ENCODE peak calls at places on chromosomes 5 and 9, in seven cellular contexts. H is B cell, V is heart left ventricle, E is PC-3, B is HFF-Myc, X is foreskin fibroblast, G is nephron progenitor cell. W is an unnamed sample.

GRCh38 chr5:110510146-110510545 is 216.3 kb downstream of the TMEM232 start:
- DNase-seq in H (no peak), B (no peak), G (no peak), V (no peak), X (no peak), E (no peak), W (no peak)

GRCh38 chr5:31645420-31646081 is 6.6 kb downstream of the PDZD2 start:
- DNase-seq in V (peak), X (no peak), B (no peak), H (no peak), E (no peak), G (no peak), W (no peak)

GRCh38 chr5:407051-407450 is 35.9 kb upstream of the EXOC3 start:
- DNase-seq in X (no peak), G (no peak), E (peak), V (no peak), H (no peak), B (no peak), W (no peak)

GRCh38 chr9:16092627-16093091 is 539.8 kb downstream of the CCDC171 start:
- DNase-seq in V (peak), G (peak), H (no peak), X (no peak), B (no peak), E (no peak), W (no peak)

GRCh38 chr9:98909935-98910334 is 33.8 kb upstream of the COL15A1 start:
- DNase-seq in G (no peak), X (no peak), V (no peak), H (no peak), B (no peak), E (no peak), W (no peak)

GRCh38 chr9:124133752-124134151 is 122.2 kb downstream of the LHX2 start:
- DNase-seq in E (peak), H (peak), V (peak), G (peak), B (no peak), X (peak), W (no peak)

GRCh38 chr5:126000533-126000932 is 422.7 kb upstream of the GRAMD2B start:
- DNase-seq in G (no peak), H (no peak), B (no peak), X (no peak), E (no peak), V (no peak), W (no peak)

GRCh38 chr9:137349471-137350033 is 47.5 kb upstream of the NRARP start:
- DNase-seq in E (no peak), V (no peak), G (no peak), B (no peak), H (no peak), X (no peak), W (no peak)

GRCh38 chr5:145941096-145941676 is 4.8 kb downstream of the SH3RF2 start:
- DNase-seq in B (no peak), G (no peak), X (no peak), E (peak), H (no peak), V (no peak), W (no peak)

GRCh38 chr9:130352586-130353285 is 87.2 kb downstream of the HMCN2 start:
- DNase-seq in X (no peak), V (no peak), G (no peak), E (peak), B (no peak), H (no peak), W (no peak)

GRCh38 chr5:38922199-38922598 is 76.4 kb downstream of the OSMR start:
- DNase-seq in E (peak), H (peak), X (peak), V (no peak), G (peak), B (no peak), W (no peak)

GRCh38 chr5:116661419-116661818 is 86.8 kb upstream of the SEMA6A start:
- DNase-seq in G (no peak), V (no peak), E (no peak), X (no peak), H (no peak), B (no peak), W (no peak)

GRCh38 chr5:173802670-173803165 is 85.4 kb upstream of the CPEB4 start:
- DNase-seq in V (no peak), G (no peak), X (peak), B (no peak), H (no peak), E (peak), W (no peak)

DNA sequence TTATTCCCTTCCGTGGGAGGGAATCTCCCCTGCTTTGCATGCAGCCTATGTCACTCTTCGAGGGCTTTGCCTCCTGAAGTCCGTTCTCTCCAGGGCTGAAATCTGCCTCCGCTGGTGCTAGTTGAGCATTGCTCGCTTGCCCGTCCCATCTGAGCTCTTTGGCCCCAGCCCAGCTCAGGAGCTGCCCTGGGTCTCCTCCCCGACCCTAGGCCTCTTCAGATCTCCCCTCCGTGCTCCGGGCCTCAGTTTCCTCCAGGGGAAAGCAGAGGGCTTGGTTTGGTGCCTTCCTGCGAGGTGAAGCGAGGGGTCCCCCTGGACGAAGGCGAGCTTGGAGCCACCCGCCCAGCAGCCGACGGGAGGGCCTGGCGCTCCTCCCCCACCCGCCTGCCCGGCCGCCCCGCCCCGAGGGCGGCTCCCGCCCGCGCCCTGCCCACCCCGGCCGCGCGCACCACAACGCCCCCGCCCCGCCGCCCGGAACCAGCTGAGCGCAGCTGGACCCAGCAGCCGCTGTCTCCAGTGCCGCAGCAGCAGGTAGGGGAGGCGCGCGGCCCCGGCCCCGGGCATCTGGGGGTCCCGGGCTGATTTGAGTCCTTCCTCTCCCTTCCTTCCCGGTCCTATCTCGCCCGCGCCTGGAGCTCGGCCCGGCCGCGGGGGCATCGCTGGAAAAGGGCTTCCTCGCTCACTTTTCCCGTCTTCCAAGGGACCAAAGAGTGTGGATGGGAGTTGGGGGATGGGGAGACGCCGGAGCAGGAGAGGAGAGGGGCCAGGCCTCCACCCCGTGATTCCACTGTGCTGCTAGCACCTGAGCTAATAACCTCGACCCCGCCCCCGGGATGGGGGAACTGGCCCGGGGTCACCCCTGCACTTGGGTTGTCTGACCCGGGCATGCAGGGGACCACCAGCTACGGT is at the start of gene GSN:
- DNase-seq in V (peak), E (peak), X (peak), H (peak), B (no peak), G (peak), W (peak)
- TF ChIP-seq CTCF in V (no peak), E (no peak), X (no peak), H (no peak), B (no peak), G (no peak), W (peak)

GRCh38 chr5:11494340-11494739 is 409.9 kb downstream of the CTNND2 start:
- DNase-seq in G (no peak), X (no peak), H (no peak), E (peak), V (no peak), B (no peak), W (no peak)
- TF ChIP-seq CTCF in G (peak), X (peak), H (no peak), E (peak), V (peak), B (no peak), W (peak)

DNA sequence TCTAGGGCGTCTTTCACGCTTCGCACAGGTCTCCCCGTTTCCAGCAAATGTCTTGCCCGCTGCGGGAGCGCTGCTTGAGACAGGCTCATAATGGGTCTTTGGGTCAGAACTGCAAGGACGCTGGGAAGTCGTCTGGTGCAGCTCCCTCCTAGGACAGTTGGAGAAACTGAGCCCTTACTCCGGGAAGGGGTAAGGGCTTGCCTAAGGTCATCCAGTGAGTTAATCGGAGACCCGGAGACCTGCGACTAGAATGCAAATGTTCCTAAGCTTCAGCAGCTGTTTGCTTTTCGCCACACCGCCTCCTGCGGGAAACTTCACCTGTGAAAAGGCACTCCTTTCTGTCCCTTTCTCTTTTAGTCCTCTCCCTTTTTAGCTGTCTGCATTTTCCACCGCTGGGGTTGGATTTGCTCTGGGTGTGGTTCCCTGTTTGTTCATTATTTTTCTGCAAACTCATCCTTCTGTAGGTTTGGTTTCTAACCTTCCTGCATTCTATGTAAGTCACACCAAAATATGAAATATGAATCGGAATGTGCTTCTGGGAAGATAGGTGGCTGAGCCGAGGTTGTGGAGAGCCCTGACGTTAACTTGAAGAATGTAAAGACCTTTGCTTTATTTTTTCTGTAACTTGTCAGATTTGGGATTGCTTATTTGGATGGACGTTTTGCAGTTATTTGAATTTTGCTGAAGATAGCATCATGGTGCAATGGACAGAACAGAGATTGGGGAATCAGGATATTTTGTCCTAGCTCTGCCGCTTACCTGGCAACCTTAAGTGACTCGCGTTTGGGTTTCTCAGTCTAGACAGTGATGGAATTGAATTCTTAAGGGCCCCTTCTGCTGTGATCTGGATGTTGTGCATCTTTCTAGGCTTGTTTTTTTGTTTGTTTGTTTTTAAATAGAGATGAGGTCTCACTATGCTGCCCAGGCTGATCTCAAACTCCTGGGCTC is 909 bp downstream of the SLC36A1 start:
- DNase-seq in E (peak), V (no peak), H (peak), B (no peak), X (no peak), G (peak), W (no peak)
- TF ChIP-seq CTCF in E (peak), V (no peak), H (no peak), B (peak), X (no peak), G (peak), W (peak)

GRCh38 chr5:19319252-19319651 is 668.7 kb downstream of the CDH18 start:
- DNase-seq in X (no peak), B (no peak), H (no peak), E (no peak), G (no peak), V (no peak), W (no peak)

GRCh38 chr5:19314840-19315239 is 673.2 kb downstream of the CDH18 start:
- DNase-seq in H (no peak), V (no peak), E (peak), B (no peak), X (no peak), G (no peak), W (no peak)
- TF ChIP-seq CTCF in H (no peak), V (no peak), E (peak), B (no peak), X (no peak), G (no peak), W (no peak)

GRCh38 chr5:89893546-89893945 is 516.0 kb downstream of the CETN3 start:
- DNase-seq in E (no peak), X (no peak), G (no peak), H (no peak), V (no peak), B (no peak), W (no peak)
- TF ChIP-seq CTCF in E (no peak), X (no peak), G (no peak), H (no peak), V (no peak), B (no peak), W (no peak)

DNA sequence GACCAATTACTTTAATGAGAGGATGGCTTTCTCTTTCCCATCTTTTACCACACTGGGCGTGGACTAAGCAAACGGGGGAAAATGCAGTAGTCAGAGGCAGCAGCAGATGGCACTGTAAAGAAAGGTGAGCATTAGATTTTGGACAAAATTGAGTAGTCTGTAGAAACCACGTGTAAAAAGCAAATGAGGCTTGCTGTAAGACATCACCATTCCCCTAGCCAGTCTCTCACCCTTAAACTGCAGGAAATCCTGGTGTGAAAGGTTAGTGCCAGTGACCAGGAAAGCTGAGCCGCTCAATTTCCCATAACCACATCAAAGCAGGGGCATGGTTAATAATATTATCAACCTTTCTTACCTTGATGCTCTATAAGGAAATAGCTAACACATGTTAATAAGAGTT is 31.8 kb downstream of the SPATA31C2 start:
- DNase-seq in X (peak), E (peak), V (no peak), G (no peak), H (no peak), B (no peak), W (no peak)
- TF ChIP-seq CTCF in X (peak), E (peak), V (no peak), G (peak), H (no peak), B (peak), W (peak)

DNA sequence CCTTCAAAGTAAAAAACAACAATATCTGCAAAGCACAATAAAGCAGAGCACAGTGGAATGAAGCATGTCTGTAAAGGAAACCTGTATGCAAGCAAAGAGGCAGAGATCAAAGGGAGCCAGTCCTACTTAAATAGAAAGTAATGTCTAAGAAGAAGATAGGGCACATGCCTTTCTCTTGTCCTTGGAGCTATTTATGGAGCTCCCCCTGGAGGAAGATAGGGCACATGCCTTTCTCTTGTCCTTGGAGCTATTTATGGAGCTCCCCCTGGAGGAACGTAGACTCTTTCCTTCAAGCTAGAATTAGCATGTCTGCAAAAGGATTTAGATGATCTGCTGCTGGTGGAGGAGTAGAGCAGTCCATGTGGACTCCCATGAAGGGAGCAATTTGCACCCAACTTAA is 168.1 kb upstream of the RASEF start:
- DNase-seq in H (no peak), B (no peak), X (no peak), E (no peak), G (no peak), V (no peak), W (no peak)
- TF ChIP-seq CTCF in H (no peak), B (peak), X (peak), E (no peak), G (peak), V (peak), W (peak)

GRCh38 chr5:56610093-56610698 is 205.2 kb upstream of the MAP3K1 start:
- DNase-seq in B (no peak), H (no peak), V (no peak), E (peak), X (no peak), G (no peak), W (no peak)
- TF ChIP-seq CTCF in B (no peak), H (no peak), V (no peak), E (no peak), X (no peak), G (no peak), W (no peak)